ENCODE peak calls at places on chromosome 3, in four cellular contexts. J, V, A and X are unnamed samples.
A peak's percentile ranks its signal among the peaks of the same experiment; 100 is the strongest.

GRCh38 chr3:64166584-64167155 is 58.6 kb downstream of the PRICKLE2 start:
- DNase-seq in J (peak; percentile 44), V (peak; percentile 1), A (no peak), X (no peak)

GRCh38 chr3:58720526-58720925 is 54.0 kb upstream of the FAM3D start:
- DNase-seq in J (no peak), V (no peak), A (no peak), X (no peak)

GRCh38 chr3:43093974-43094373 is 11.9 kb downstream of the POMGNT2 start:
- DNase-seq in J (no peak), V (no peak), A (no peak), X (no peak)

GRCh38 chr3:52873433-52874159 is 23.8 kb downstream of the STIMATE start:
- DNase-seq in J (peak; percentile 79), V (no peak), A (no peak), X (no peak)

GRCh38 chr3:127735767-127736693 is 63.3 kb downstream of the ABTB1 start:
- DNase-seq in J (peak; percentile 72), V (peak; percentile 28), A (no peak), X (no peak)

GRCh38 chr3:8416965-8417364 is 84.7 kb upstream of the LMCD1 start:
- DNase-seq in J (peak; percentile 27), V (peak; percentile 27), A (no peak), X (no peak)

GRCh38 chr3:197485143-197485542 is 70.6 kb downstream of the BDH1 start:
- DNase-seq in J (no peak), V (no peak), A (no peak), X (no peak)

GRCh38 chr3:67610458-67610857 is 44.0 kb downstream of the SUCLG2 start:
- DNase-seq in J (peak; percentile 80), V (no peak), A (no peak), X (no peak)

GRCh38 chr3:41365973-41366372 is 166.7 kb downstream of the CTNNB1 start:
- DNase-seq in J (no peak), V (peak; percentile 72), A (no peak), X (no peak)

GRCh38 chr3:127673191-127674098 is 693 bp downstream of the ABTB1 start:
- DNase-seq in J (peak; percentile 56), V (peak; percentile 84), A (peak; percentile 40), X (peak; percentile 17)

GRCh38 chr3:110995461-110996226 is 76.0 kb upstream of the NECTIN3 start:
- DNase-seq in J (peak; percentile 69), V (peak; percentile 89), A (no peak), X (no peak)